ENCODE peak calls at places on chromosomes 5 and 9, in seven cellular contexts. X is tibial nerve, V is A673, H is lung, D is psoas muscle, A is IMR-90, P is neural progenitor cell. B is an unnamed sample. For H3K4me1, the result is how much of the 10 kb centered on the place peaks cover.

GRCh38 chr5:1966461-1966860 is 83.7 kb upstream of the IRX4 start:
- DNase-seq in X (no peak), V (no peak), H (peak), D (no peak), A (no peak), P (no peak), B (no peak)

GRCh38 chr5:127275641-127276193 is 14.9 kb upstream of the MEGF10 start:
- DNase-seq in X (no peak), V (no peak), H (no peak), D (no peak), A (no peak), P (no peak), B (no peak)

GRCh38 chr5:115685966-115686691 is 60.3 kb upstream of the TMED7 start:
- DNase-seq in X (peak), V (peak), H (no peak), D (no peak), A (no peak), P (no peak), B (no peak)

GRCh38 chr5:135139397-135140134 is 105.5 kb upstream of the PITX1 start:
- DNase-seq in X (no peak), V (peak), H (no peak), D (no peak), A (peak), P (no peak), B (no peak)

GRCh38 chr9:112029921-112030444 is 133.4 kb downstream of the UGCG start:
- DNase-seq in X (no peak), V (no peak), H (no peak), D (no peak), A (peak), P (peak), B (no peak)

GRCh38 chr5:154784856-154785255 is 29.7 kb downstream of the LARP1 start:
- DNase-seq in X (no peak), V (no peak), H (no peak), D (no peak), A (no peak), P (no peak), B (no peak)

GRCh38 chr9:72537671-72538070 is 16.3 kb downstream of the TMC1 start:
- DNase-seq in X (no peak), V (no peak), H (no peak), D (no peak), A (no peak), P (no peak), B (no peak)

GRCh38 chr5:81007637-81008027 is 47.5 kb downstream of the RASGRF2 start:
- DNase-seq in X (no peak), V (no peak), H (no peak), D (no peak), A (no peak), P (no peak), B (no peak)

GRCh38 chr5:147427784-147428401 is 82.0 kb downstream of the DPYSL3 start:
- DNase-seq in X (no peak), V (no peak), H (no peak), D (peak), A (peak), P (no peak), B (no peak)

GRCh38 chr5:157855404-157855994 is 3.4 kb downstream of the CLINT1 start:
- DNase-seq in X (no peak), V (peak), H (peak), D (no peak), A (peak), P (peak), B (peak)

GRCh38 chr5:157100140-157100679 is 8.6 kb downstream of the HAVCR2 start:
- DNase-seq in X (no peak), V (no peak), H (no peak), D (no peak), A (peak), P (no peak), B (no peak)

GRCh38 chr5:14187660-14188059 is 44.5 kb downstream of the TRIO start:
- DNase-seq in X (no peak), V (peak), H (no peak), D (no peak), A (no peak), P (no peak), B (no peak)

GRCh38 chr5:93164690-93165089 is 416.3 kb downstream of the NR2F1-AS1 start:
- DNase-seq in X (no peak), V (peak), H (no peak), D (no peak), A (peak), P (peak), B (no peak)

GRCh38 chr5:95822038-95822407 is 503 bp downstream of the GLRX start:
- DNase-seq in X (no peak), V (peak), H (no peak), D (peak), A (peak), P (peak), B (peak)

GRCh38 chr9:84349706-84350105 is 9.1 kb upstream of the SLC28A3 start:
- DNase-seq in X (no peak), V (no peak), H (no peak), D (no peak), A (no peak), P (no peak), B (no peak)

GRCh38 chr5:31530541-31531265 is 1.2 kb downstream of the DROSHA start:
- DNase-seq in X (no peak), V (peak), H (no peak), D (no peak), A (no peak), P (no peak), B (no peak)

GRCh38 chr5:36346891-36347290 is 45.2 kb upstream of the RANBP3L start:
- DNase-seq in X (no peak), V (no peak), H (no peak), D (no peak), A (no peak), P (no peak), B (no peak)

GRCh38 chr9:121770415-121771273 is 119.2 kb downstream of the DAB2IP start:
- DNase-seq in X (no peak), V (no peak), H (no peak), D (peak), A (peak), P (no peak), B (no peak)

GRCh38 chr5:109877670-109878045 is 187.9 kb downstream of the MAN2A1 start:
- DNase-seq in X (no peak), V (no peak), H (no peak), D (no peak), A (peak), P (no peak), B (no peak)

GRCh38 chr5:124678992-124679519 is 67.4 kb downstream of the ZNF608 start:
- DNase-seq in X (no peak), V (no peak), H (no peak), D (no peak), A (no peak), P (peak), B (no peak)

GRCh38 chr5:33370135-33370472 is 70.7 kb upstream of the TARS1 start:
- DNase-seq in X (no peak), V (no peak), H (no peak), D (no peak), A (peak), P (no peak), B (no peak)

GRCh38 chr5:75512383-75513074 is 838 bp downstream of the POLK start:
- DNase-seq in X (no peak), V (no peak), H (no peak), D (no peak), A (peak), P (no peak), B (no peak)
- H3K27ac ChIP-seq in X (peak), V (peak), H (peak), D (peak), A (no peak), P (no peak), B (peak)

GRCh38 chr9:97470076-97470475 is 31.4 kb upstream of the TMOD1 start:
- DNase-seq in X (no peak), V (no peak), H (no peak), D (no peak), A (no peak), P (peak), B (no peak)
- TF ChIP-seq CTCF in X (no peak), V (peak), H (no peak), D (peak), A (no peak), P (peak), B (no peak)

DNA sequence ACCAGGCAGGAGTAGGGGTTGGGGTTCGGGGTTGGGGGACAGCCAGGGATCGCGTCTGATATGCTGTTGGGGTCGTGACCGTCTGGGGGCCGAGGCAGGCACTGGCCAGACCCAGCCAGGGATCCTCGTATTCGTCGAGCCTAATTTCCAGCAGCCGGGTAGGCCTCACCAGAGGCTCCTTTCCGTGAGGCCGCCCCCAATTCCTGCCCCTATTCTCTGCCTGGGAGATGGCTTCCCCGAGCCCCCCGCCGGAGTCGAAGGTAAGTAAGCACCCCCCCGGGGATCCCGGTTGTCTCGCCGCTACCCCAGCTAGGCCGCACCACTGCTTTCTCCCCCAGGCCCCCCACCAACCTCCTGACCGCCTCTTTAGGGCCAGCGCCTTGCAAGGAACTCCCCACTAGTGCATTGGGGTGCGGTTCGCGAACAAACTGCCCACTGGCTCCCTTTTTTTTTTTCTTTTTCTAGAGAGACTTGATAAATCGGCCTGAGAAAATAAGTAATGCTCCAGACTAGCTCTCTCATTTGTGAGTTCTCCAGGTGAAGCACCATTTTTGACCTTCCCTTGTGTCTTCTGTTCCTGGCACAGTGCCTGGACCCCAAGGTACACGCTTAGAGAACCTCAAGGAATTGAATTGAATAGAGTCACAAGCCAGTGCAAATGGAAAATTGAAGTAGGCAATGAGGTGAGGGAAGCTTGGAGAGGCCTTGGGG is 434 bp downstream of the ZNF189 start:
- DNase-seq in X (peak), V (peak), H (no peak), D (no peak), A (no peak), P (no peak), B (no peak)
- H3K4me1 ChIP-seq in X (under half), V (under half), H (under half), D (under half), A (under half), P (under half), B (half or more)

GRCh38 chr9:131645078-131645776 is 94.6 kb downstream of the RAPGEF1 start:
- DNase-seq in X (no peak), V (no peak), H (no peak), D (no peak), A (no peak), P (no peak), B (no peak)
- H3K27ac ChIP-seq in X (no peak), V (no peak), H (no peak), D (peak), A (no peak), P (no peak), B (no peak)

B was measured in CD8-positive, alpha-beta T cell.